ENCODE peak calls at places on chromosome 19, in eight cellular contexts. J is tibial artery, S is body of pancreas, A is right cardiac atrium, M is SK-N-SH, C is heart left ventricle, X is suprapubic skin, P is cardiac muscle cell. L is an unnamed sample.

GRCh38 chr19:52492201-52492960 is 35.1 kb upstream of the ZNF808 start:
- DNase-seq in A (peak), P (no peak), X (no peak), M (peak), J (no peak), S (no peak), C (no peak), L (no peak)

GRCh38 chr19:40907968-40908735 is 26.1 kb upstream of the CYP2A7 start:
- DNase-seq in C (no peak), M (no peak), P (no peak), A (no peak), S (peak), J (no peak), X (no peak), L (no peak)

GRCh38 chr19:16113727-16114126 is 2.0 kb downstream of the RAB8A start:
- DNase-seq in S (no peak), P (no peak), C (no peak), M (no peak), A (no peak), J (no peak), X (no peak), L (no peak)

GRCh38 chr19:4624733-4625362 is 14.5 kb upstream of the TNFAIP8L1 start:
- DNase-seq in C (no peak), S (no peak), A (peak), P (peak), M (no peak), J (no peak), X (no peak), L (no peak)

GRCh38 chr19:1066748-1067340 is at the start of gene ARHGAP45:
- DNase-seq in S (no peak), M (peak), C (peak), J (no peak), A (peak), X (peak), P (no peak), L (no peak)

GRCh38 chr19:15199652-15200574 is 882 bp downstream of the NOTCH3 start:
- DNase-seq in M (peak), P (peak), A (peak), C (no peak), S (peak), J (peak), X (no peak), L (no peak)

GRCh38 chr19:20513179-20513934 is 52.2 kb downstream of the ZNF737 start:
- DNase-seq in J (no peak), P (no peak), S (no peak), M (no peak), X (no peak), C (no peak), A (no peak), L (no peak)

GRCh38 chr19:49981603-49982593 is 20.9 kb upstream of the SIGLEC11 start:
- DNase-seq in A (no peak), X (no peak), P (no peak), S (no peak), J (no peak), C (no peak), M (no peak), L (no peak)

GRCh38 chr19:54206831-54207177 is 6.1 kb downstream of the RPS9 start:
- DNase-seq in J (no peak), X (no peak), P (no peak), C (no peak), M (no peak), S (no peak), A (no peak), L (no peak)

GRCh38 chr19:58516246-58516836 is 3.3 kb downstream of the ZBTB45 start:
- DNase-seq in M (no peak), J (no peak), X (no peak), C (no peak), A (no peak), S (no peak), P (no peak), L (no peak)
- H3K27ac ChIP-seq in M (no peak), J (no peak), X (no peak), C (no peak), A (no peak), S (no peak), P (no peak), L (no peak)

GRCh38 chr19:35266149-35266903 is 2.4 kb upstream of the USF2 start:
- DNase-seq in S (no peak), C (peak), X (no peak), P (no peak), J (no peak), A (no peak), M (no peak), L (no peak)
- H3K4me3 ChIP-seq in S (no peak), C (peak), X (peak), P (no peak), J (peak), A (no peak), M (peak), L (peak)

DNA sequence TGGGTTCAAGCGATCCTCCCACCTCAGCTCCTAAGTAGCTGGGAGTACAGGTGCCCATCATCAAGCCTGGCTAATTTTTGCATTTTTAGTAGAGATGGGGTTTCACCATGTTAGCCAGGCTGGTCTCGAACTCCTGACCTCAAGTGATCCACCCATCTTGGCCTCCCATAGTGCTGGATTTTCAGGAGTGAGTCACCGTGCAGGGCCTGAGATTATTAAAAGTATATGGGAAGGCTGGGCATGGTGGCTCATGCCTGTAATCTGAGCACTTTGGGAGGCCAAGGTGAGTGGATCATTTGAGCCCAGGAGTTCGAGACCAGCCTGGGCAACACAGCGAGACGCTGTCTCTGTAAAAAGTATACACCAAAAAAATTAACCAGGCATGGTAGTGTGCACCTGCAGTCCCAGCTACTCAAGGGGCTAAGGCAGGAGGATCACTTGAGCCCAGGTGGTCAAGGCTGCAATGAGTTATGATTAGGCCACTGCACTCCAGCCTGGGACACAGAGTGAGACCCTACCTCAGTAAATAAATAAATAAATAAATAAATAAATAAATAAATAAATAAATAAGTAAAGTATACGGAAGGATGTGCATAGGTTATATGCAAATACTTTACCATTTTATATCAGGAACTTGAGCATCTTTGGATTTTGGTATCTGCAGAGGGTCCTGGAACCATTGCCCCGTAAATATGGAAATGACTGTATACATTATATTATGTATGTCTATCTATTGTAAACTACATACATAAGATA is 854 bp downstream of the IL12RB1 start:
- DNase-seq in J (no peak), X (no peak), M (no peak), P (no peak), C (no peak), A (no peak), S (no peak), L (no peak)
- H3K27ac ChIP-seq in J (no peak), X (no peak), M (no peak), P (no peak), C (no peak), A (no peak), S (no peak), L (no peak)

GRCh38 chr19:12838893-12839656 is 760 bp downstream of the MAST1 start:
- DNase-seq in A (no peak), X (no peak), S (no peak), C (no peak), P (no peak), J (no peak), M (peak), L (no peak)

GRCh38 chr19:12837225-12837624 is 1.1 kb upstream of the MAST1 start:
- DNase-seq in C (no peak), A (no peak), P (no peak), M (no peak), J (no peak), X (no peak), S (no peak), L (no peak)

GRCh38 chr19:12840091-12841079 is 2.1 kb downstream of the MAST1 start:
- DNase-seq in S (peak), A (peak), X (peak), J (no peak), P (peak), C (no peak), M (peak), L (no peak)

GRCh38 chr19:12836529-12836863 is 1.8 kb upstream of the MAST1 start:
- DNase-seq in X (no peak), P (no peak), S (no peak), A (no peak), M (no peak), C (no peak), J (no peak), L (no peak)

GRCh38 chr19:12838182-12838890 is at the start of gene MAST1:
- DNase-seq in S (peak), M (peak), X (no peak), P (peak), A (peak), C (no peak), J (no peak), L (no peak)
- H3K4me3 ChIP-seq in S (no peak), M (peak), X (peak), P (peak), A (peak), C (peak), J (peak), L (peak)

GRCh38 chr19:19259741-19260140 is 13.4 kb downstream of the TM6SF2 start:
- DNase-seq in C (no peak), M (peak), X (no peak), A (no peak), J (no peak), P (peak), S (no peak), L (no peak)
- H3K27ac ChIP-seq in C (no peak), M (no peak), X (no peak), A (no peak), J (no peak), P (no peak), S (no peak), L (no peak)

DNA sequence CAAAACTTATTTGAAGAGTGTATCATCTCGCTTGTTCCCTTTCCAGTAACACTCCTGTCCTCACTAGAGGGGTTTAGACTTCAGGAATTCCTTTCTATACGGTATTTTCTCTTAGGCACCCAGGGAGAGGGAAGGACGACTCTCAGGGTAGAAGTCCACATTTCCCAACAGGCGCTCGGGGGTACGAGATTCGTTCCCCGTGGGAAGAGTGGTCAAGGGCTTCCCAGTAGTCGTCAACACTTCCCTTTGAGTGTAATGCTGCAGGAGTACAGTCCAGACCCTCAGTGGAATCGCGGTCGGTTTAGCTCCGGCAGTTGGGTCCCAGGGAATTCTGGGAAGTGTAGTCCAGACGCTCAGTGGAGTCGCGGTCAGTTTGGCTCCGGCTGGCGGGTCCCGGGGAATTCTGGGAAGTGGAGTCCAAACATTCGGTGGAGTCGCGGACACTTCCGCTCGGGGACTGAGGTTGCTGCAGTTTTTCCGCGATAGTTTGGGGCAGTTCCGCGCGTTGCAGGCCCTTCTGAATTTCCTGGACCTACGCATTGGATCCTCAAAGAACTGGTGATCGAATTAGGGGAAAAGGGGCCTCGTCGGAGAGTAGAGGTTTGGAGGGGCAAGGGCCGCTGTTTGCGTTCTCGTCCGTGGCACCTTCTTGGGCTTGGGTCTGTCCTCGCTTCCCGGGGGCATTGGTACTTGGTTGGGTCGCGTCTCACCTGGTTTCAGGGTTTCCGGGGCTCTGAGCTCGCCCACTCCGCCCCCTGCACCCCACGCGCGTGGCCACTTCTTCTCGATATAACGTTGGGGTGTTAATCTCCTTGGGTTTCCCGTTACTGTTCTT is at the start of gene ZNF224:
- DNase-seq in A (peak), M (peak), P (peak), J (peak), X (peak), S (peak), C (peak), L (peak)
- H3K4me3 ChIP-seq in A (peak), M (peak), P (peak), J (peak), X (peak), S (peak), C (peak), L (peak)

GRCh38 chr19:3474015-3474414 is 6.3 kb downstream of the SMIM24 start:
- DNase-seq in A (no peak), S (no peak), X (no peak), C (no peak), J (no peak), M (no peak), P (no peak), L (no peak)
- H3K27ac ChIP-seq in A (no peak), S (no peak), X (no peak), C (no peak), J (no peak), M (no peak), P (no peak), L (no peak)

DNA sequence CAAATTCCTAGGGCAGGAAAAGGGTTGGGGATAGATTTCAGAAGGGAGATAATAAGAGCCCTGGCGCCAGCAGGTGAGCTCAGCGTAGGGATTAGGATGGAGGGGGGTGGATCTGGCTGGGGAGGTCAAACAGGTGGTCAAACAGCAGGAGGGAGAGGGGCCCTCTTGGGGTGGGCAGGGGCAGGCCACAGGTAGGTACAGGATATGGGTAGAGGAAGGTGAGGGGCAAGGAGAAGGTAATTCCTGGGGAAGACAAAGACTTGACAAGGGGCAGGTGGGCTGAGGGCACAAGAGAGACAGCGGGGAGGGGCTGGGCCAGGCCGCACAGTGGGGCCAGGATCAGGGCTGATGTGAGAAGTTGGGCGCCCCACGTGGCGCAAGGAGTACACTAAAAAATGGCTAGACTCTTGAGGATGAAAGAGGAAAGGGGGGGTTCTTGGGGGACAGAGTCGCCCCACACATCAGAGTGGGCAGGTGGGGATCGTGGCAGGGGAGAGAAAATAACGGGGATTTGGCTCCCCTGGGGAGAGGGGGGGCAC is 713 bp downstream of the KRI1 start:
- DNase-seq in M (peak), X (peak), S (peak), P (peak), J (peak), A (no peak), C (peak), L (no peak)
- H3K4me3 ChIP-seq in M (peak), X (peak), S (peak), P (peak), J (peak), A (peak), C (peak), L (peak)